ENCODE peak calls at places on chromosomes 5 and 9, in eight cellular contexts. W is NCI-H1930, Q is RWPE1, S is fibroblast of gingiva, O is NCI-H460, L is BJ, U is IMR-90, Z is GM23248. C is an unnamed sample.

GRCh38 chr5:120093178-120093577 is 370.9 kb upstream of the PRR16 start:
- DNase-seq in U (no peak), W (no peak), S (no peak), Z (no peak), O (no peak), L (no peak), Q (no peak), C (no peak)

GRCh38 chr5:100900796-100901731 is 2.0 kb downstream of the ST8SIA4 start:
- DNase-seq in W (peak), U (peak), Z (peak), L (no peak), Q (peak), O (peak), S (peak), C (peak)

GRCh38 chr5:751496-751895 is 33.0 kb downstream of the ZDHHC11B start:
- DNase-seq in O (no peak), Z (no peak), S (no peak), U (no peak), Q (no peak), W (no peak), L (no peak), C (no peak)

GRCh38 chr9:72960446-72960845 is 7.6 kb upstream of the ALDH1A1 start:
- DNase-seq in Q (peak), O (no peak), L (no peak), S (no peak), W (no peak), Z (no peak), U (no peak), C (peak)

GRCh38 chr5:44663991-44664710 is 144.6 kb upstream of the MRPS30 start:
- DNase-seq in Z (no peak), S (no peak), O (no peak), U (no peak), Q (no peak), W (no peak), L (no peak), C (no peak)

GRCh38 chr9:114452219-114453169 is 52.8 kb downstream of the WHRN start:
- DNase-seq in W (no peak), Q (no peak), Z (no peak), S (no peak), O (no peak), L (no peak), U (no peak), C (no peak)

GRCh38 chr5:81268797-81269196 is 32.6 kb upstream of the ZCCHC9 start:
- DNase-seq in U (peak), W (no peak), L (peak), Q (peak), O (peak), S (peak), Z (peak), C (peak)

GRCh38 chr9:129596541-129597328 is 24.2 kb downstream of the C9orf50 start:
- DNase-seq in O (no peak), U (peak), L (no peak), Q (no peak), Z (peak), S (peak), W (no peak), C (no peak)

GRCh38 chr5:123514615-123515355 is 2.8 kb downstream of the CSNK1G3 start:
- DNase-seq in U (no peak), O (no peak), S (no peak), Z (peak), W (no peak), L (no peak), Q (no peak), C (no peak)

GRCh38 chr5:125198270-125198974 is 452.0 kb upstream of the ZNF608 start:
- DNase-seq in S (peak), W (no peak), U (peak), L (peak), Z (peak), Q (no peak), O (peak), C (peak)

GRCh38 chr9:74645007-74645639 is 148.0 kb downstream of the RORB start:
- DNase-seq in S (peak), O (peak), W (no peak), Z (peak), U (no peak), L (no peak), Q (peak), C (peak)

GRCh38 chr9:87270241-87271234 is 227.1 kb upstream of the DAPK1 start:
- DNase-seq in L (no peak), U (peak), W (no peak), Z (peak), Q (no peak), O (no peak), S (peak), C (peak)

GRCh38 chr5:177410575-177410974 is 1.2 kb upstream of the F12 start:
- DNase-seq in L (no peak), Q (no peak), U (no peak), S (no peak), O (no peak), Z (no peak), W (no peak), C (no peak)

GRCh38 chr9:120438111-120438510 is 141.9 kb downstream of the CDK5RAP2 start:
- DNase-seq in Z (peak), L (no peak), O (no peak), W (no peak), Q (no peak), U (peak), S (peak), C (no peak)

GRCh38 chr9:77514886-77515711 is 133.0 kb downstream of the GNA14 start:
- DNase-seq in U (no peak), W (no peak), S (peak), Z (peak), L (peak), Q (no peak), O (no peak), C (peak)

GRCh38 chr9:2120926-2121689 is 106.0 kb downstream of the SMARCA2 start:
- DNase-seq in Z (peak), S (peak), Q (peak), W (no peak), O (no peak), L (no peak), U (peak), C (peak)

GRCh38 chr5:181283347-181283746 is 22.4 kb upstream of the TRIM52 start:
- DNase-seq in Z (no peak), O (no peak), Q (no peak), L (no peak), W (no peak), U (no peak), S (no peak), C (no peak)

GRCh38 chr5:176536132-176536901 is 885 bp downstream of the RNF44 start:
- DNase-seq in Z (peak), S (peak), L (no peak), U (peak), O (peak), Q (peak), W (peak), C (peak)

GRCh38 chr9:109331353-109331752 is 10.5 kb upstream of the EPB41L4B start:
- DNase-seq in Z (peak), U (no peak), S (peak), O (no peak), L (no peak), Q (peak), W (no peak), C (no peak)

GRCh38 chr9:14072850-14073249 is 241.1 kb downstream of the NFIB start:
- DNase-seq in W (no peak), L (no peak), U (no peak), Z (no peak), O (no peak), Q (no peak), S (no peak), C (no peak)

GRCh38 chr9:97846347-97846746 is 6.7 kb upstream of the FOXE1 start:
- DNase-seq in S (no peak), L (no peak), O (no peak), U (no peak), Z (no peak), W (no peak), Q (no peak), C (no peak)

GRCh38 chr5:59547731-59548130 is 345.8 kb downstream of the PDE4D start:
- DNase-seq in W (no peak), Q (no peak), S (no peak), L (no peak), U (no peak), Z (no peak), O (no peak), C (no peak)

GRCh38 chr5:146291421-146292074 is 47.1 kb upstream of the POU4F3 start:
- DNase-seq in W (no peak), S (peak), Z (peak), Q (peak), O (peak), L (no peak), U (peak), C (peak)

GRCh38 chr9:134130503-134131375 is 5.1 kb upstream of the WDR5 start:
- DNase-seq in O (no peak), Z (peak), U (peak), L (no peak), S (no peak), Q (peak), W (no peak), C (no peak)

GRCh38 chr9:13513710-13514444 is 234.4 kb upstream of the MPDZ start:
- DNase-seq in O (peak), L (peak), S (peak), Q (peak), Z (peak), U (no peak), W (peak), C (no peak)

GRCh38 chr5:177198738-177199137 is 65.2 kb downstream of the NSD1 start:
- DNase-seq in Q (no peak), S (no peak), L (no peak), Z (no peak), U (no peak), W (no peak), O (no peak), C (no peak)

GRCh38 chr5:37506241-37506640 is 127.1 kb downstream of the WDR70 start:
- DNase-seq in U (no peak), Q (no peak), S (no peak), Z (no peak), O (no peak), L (no peak), W (no peak), C (no peak)

GRCh38 chr5:116044073-116044472 is 11.8 kb downstream of the ARL14EPL start:
- DNase-seq in W (no peak), U (no peak), O (no peak), S (no peak), L (no peak), Q (no peak), Z (no peak), C (no peak)

GRCh38 chr5:148255456-148255855 is 13.1 kb upstream of the SPINK13 start:
- DNase-seq in W (no peak), Z (no peak), Q (no peak), O (no peak), S (no peak), L (no peak), U (no peak), C (no peak)

GRCh38 chr9:16363073-16363781 is 507.2 kb downstream of the BNC2 start:
- DNase-seq in W (no peak), Q (no peak), Z (no peak), S (no peak), U (no peak), O (no peak), L (no peak), C (no peak)

GRCh38 chr5:116231288-116231687 is 146.5 kb downstream of the COMMD10 start:
- DNase-seq in O (no peak), W (no peak), S (no peak), Q (no peak), Z (no peak), U (no peak), L (no peak), C (no peak)

GRCh38 chr9:4760122-4760521 is 19.1 kb upstream of the AK3 start:
- DNase-seq in L (no peak), U (no peak), Q (no peak), Z (no peak), O (no peak), W (no peak), S (no peak), C (no peak)